ENCODE peak calls at places on chromosome 7, in eight cellular contexts. O is H1, W is GM12878, B is SK-N-SH, E is endothelial cell of umbilical vein, J is HepG2, S is HCT116, H is K562. X is an unnamed sample.

GRCh38 chr7:117086788-117087187 is 133.5 kb downstream of the ST7 start:
- DNase-seq in B (no peak), S (no peak), O (no peak), J (no peak), W (no peak), H (peak), E (no peak), X (no peak)

GRCh38 chr7:57201021-57201894 is 69.0 kb upstream of the ZNF479 start:
- DNase-seq in J (no peak), H (no peak), W (no peak), O (no peak), E (no peak), S (no peak), B (no peak), X (no peak)

GRCh38 chr7:91557789-91558396 is 293.7 kb downstream of the FZD1 start:
- DNase-seq in W (peak), E (peak), H (no peak), J (peak), S (peak), B (no peak), O (no peak), X (no peak)

GRCh38 chr7:100435401-100436304 is 644 bp downstream of the PPP1R35 start:
- DNase-seq in W (no peak), O (peak), B (peak), H (peak), E (peak), J (no peak), S (no peak), X (peak)

GRCh38 chr7:40843338-40844026 is 708.7 kb downstream of the SUGCT start:
- DNase-seq in O (no peak), E (no peak), B (no peak), S (no peak), H (no peak), W (no peak), J (no peak), X (no peak)

GRCh38 chr7:139043823-139044812 is 8.3 kb upstream of the ZC3HAV1L start:
- DNase-seq in B (no peak), H (peak), S (no peak), O (no peak), J (peak), W (no peak), E (peak), X (no peak)

GRCh38 chr7:154304740-154305679 is 252.8 kb downstream of the DPP6 start:
- DNase-seq in B (peak), J (no peak), O (peak), W (no peak), S (no peak), E (no peak), H (no peak), X (no peak)

GRCh38 chr7:19944363-19945120 is 171.1 kb upstream of the TMEM196 start:
- DNase-seq in H (no peak), W (no peak), S (peak), E (no peak), B (no peak), O (no peak), J (no peak), X (no peak)

GRCh38 chr7:135392701-135393100 is 117.2 kb downstream of the CNOT4 start:
- DNase-seq in B (no peak), O (no peak), E (no peak), H (no peak), S (no peak), J (no peak), W (no peak), X (no peak)

GRCh38 chr7:125149151-125149550 is 219.5 kb upstream of the POT1 start:
- DNase-seq in H (no peak), S (no peak), O (no peak), W (no peak), E (peak), J (no peak), B (no peak), X (no peak)
- H2AFZ ChIP-seq in H (no peak), S (no peak), O (no peak), W (no peak), E (no peak), J (no peak), B (no peak), X (no peak)

GRCh38 chr7:1503390-1503789 is 799 bp downstream of the INTS1 start:
- DNase-seq in W (no peak), H (no peak), S (no peak), E (no peak), J (no peak), B (no peak), O (no peak), X (no peak)
- TF ChIP-seq POLR2AphosphoS5 in W (no peak), H (no peak), S (no peak), E (no peak), J (no peak), B (no peak), O (no peak), X (no peak)

GRCh38 chr7:55249332-55249731 is 115.8 kb upstream of the LANCL2 start:
- DNase-seq in J (no peak), H (no peak), E (no peak), B (no peak), O (no peak), W (no peak), S (no peak), X (no peak)
- H2AFZ ChIP-seq in J (no peak), H (no peak), E (no peak), B (no peak), O (peak), W (no peak), S (no peak), X (peak)

GRCh38 chr7:75757860-75758259 is 14.2 kb downstream of the CCL26 start:
- DNase-seq in W (no peak), B (no peak), S (no peak), O (no peak), E (no peak), J (no peak), H (peak), X (no peak)

GRCh38 chr7:75757298-75757676 is 14.7 kb downstream of the CCL26 start:
- DNase-seq in J (no peak), E (no peak), B (no peak), H (no peak), W (no peak), O (no peak), S (no peak), X (no peak)

GRCh38 chr7:75758491-75758890 is 13.5 kb downstream of the CCL26 start:
- DNase-seq in O (no peak), W (no peak), B (no peak), J (no peak), E (no peak), S (no peak), H (no peak), X (no peak)

GRCh38 chr7:75756340-75757297 is 15.4 kb downstream of the CCL26 start:
- DNase-seq in E (peak), O (no peak), B (peak), J (peak), H (peak), S (peak), W (no peak), X (peak)

DNA sequence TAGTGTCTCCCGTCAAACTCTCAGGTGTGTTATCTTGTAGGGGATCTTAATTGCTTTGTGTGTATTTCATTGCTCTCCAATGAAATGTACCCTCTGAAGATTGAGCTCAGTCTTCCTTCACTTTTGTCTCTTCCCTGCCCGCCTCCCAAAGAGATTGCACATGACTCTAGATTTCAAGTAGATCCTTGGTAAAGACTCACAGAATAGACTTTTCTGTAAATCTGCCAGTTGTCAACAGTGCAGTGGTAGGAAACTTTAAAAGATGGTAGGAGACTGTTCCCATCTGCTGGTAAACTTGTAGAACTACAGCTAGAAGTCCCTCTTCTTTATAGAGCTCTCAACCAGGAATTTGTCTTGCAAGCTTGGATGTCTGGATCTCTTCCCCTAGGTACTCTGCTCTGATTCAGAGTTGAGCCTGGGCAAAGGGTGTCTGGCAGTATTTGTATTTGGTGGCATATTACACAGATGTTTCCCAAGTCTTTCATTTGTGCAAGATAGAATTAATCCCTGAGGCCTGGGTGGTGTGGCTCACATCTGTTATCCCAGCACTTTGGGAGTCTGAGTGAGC is 9.6 kb downstream of the CCL26 start:
- DNase-seq in E (peak), S (peak), B (peak), O (no peak), W (peak), J (peak), H (peak), X (peak)
- TF ChIP-seq POLR2AphosphoS5 in E (no peak), S (no peak), B (no peak), O (no peak), W (no peak), J (no peak), H (no peak), X (no peak)

GRCh38 chr7:51325937-51326336 is 9.3 kb upstream of the COBL start:
- DNase-seq in J (no peak), W (no peak), E (no peak), O (peak), B (no peak), H (no peak), S (no peak), X (no peak)
- H2AFZ ChIP-seq in J (no peak), W (no peak), E (no peak), O (no peak), B (no peak), H (no peak), S (no peak), X (no peak)

GRCh38 chr7:148397555-148397954 is 193.0 kb upstream of the C7orf33 start:
- DNase-seq in B (no peak), H (no peak), S (no peak), W (no peak), E (no peak), O (no peak), J (no peak), X (no peak)
- TF ChIP-seq POLR2AphosphoS5 in B (no peak), H (no peak), S (no peak), W (no peak), E (no peak), O (no peak), J (no peak), X (no peak)

GRCh38 chr7:6578114-6579084 is 1.1 kb downstream of the ZDHHC4 start:
- DNase-seq in W (no peak), H (peak), E (no peak), J (peak), B (no peak), S (no peak), O (no peak), X (no peak)
- H2AFZ ChIP-seq in W (no peak), H (no peak), E (no peak), J (no peak), B (peak), S (no peak), O (no peak), X (no peak)